ENCODE peak calls at places on chromosome 11, in seven cellular contexts. I is cardiac muscle cell, U is tibial nerve, L is K562, Q is pancreas, J is GM06990, Z is lower leg skin. Y is an unnamed sample.

GRCh38 chr11:73077454-73077853 is 64.7 kb downstream of the FCHSD2 start:
- DNase-seq in I (no peak), U (no peak), L (no peak), Q (no peak), J (no peak), Z (no peak), Y (no peak)

GRCh38 chr11:16403851-16404250 is 47.5 kb upstream of the SOX6 start:
- DNase-seq in I (no peak), U (no peak), L (no peak), Q (no peak), J (no peak), Z (no peak), Y (no peak)

GRCh38 chr11:67025750-67026149 is 2.8 kb downstream of the SYT12 start:
- DNase-seq in I (no peak), U (no peak), L (no peak), Q (no peak), J (no peak), Z (no peak), Y (no peak)

GRCh38 chr11:72080326-72081183 is at the start of the genes LRRC51 and NUMA1:
- DNase-seq in I (peak), U (peak), L (peak), Q (peak), J (peak), Z (peak), Y (peak)

GRCh38 chr11:62676698-62677097 is 2.2 kb downstream of the UBXN1 start:
- DNase-seq in I (no peak), U (no peak), L (no peak), Q (no peak), J (no peak), Z (no peak), Y (no peak)

GRCh38 chr11:46342237-46342636 is 5.0 kb upstream of the DGKZ start:
- DNase-seq in I (no peak), U (no peak), L (no peak), Q (no peak), J (no peak), Z (no peak), Y (no peak)

GRCh38 chr11:32852142-32852541 is 22.4 kb downstream of the PRRG4 start:
- DNase-seq in I (no peak), U (no peak), L (no peak), Q (no peak), J (no peak), Z (no peak), Y (no peak)

GRCh38 chr11:111305403-111305802 is 7.1 kb downstream of the POU2AF3 start:
- DNase-seq in I (no peak), U (no peak), L (no peak), Q (no peak), J (no peak), Z (no peak), Y (no peak)

GRCh38 chr11:64088159-64089026 is 52.7 kb downstream of the FLRT1 start:
- DNase-seq in I (peak), U (no peak), L (peak), Q (no peak), J (no peak), Z (no peak), Y (no peak)

GRCh38 chr11:35267504-35267903 is 128.5 kb downstream of the CD44 start:
- DNase-seq in I (no peak), U (no peak), L (no peak), Q (no peak), J (no peak), Z (no peak), Y (no peak)

GRCh38 chr11:15111215-15111614 is 3.5 kb upstream of the INSC start:
- DNase-seq in I (no peak), U (no peak), L (no peak), Q (no peak), J (no peak), Z (no peak), Y (no peak)

GRCh38 chr11:15115686-15116085 is 963 bp downstream of the INSC start:
- DNase-seq in I (no peak), U (no peak), L (no peak), Q (no peak), J (no peak), Z (no peak), Y (no peak)

GRCh38 chr11:15113381-15113780 is 1.3 kb upstream of the INSC start:
- DNase-seq in I (no peak), U (no peak), L (no peak), Q (no peak), J (peak), Z (no peak), Y (no peak)

GRCh38 chr11:15117751-15118150 is 3.0 kb downstream of the INSC start:
- DNase-seq in I (no peak), U (no peak), L (no peak), Q (no peak), J (no peak), Z (no peak), Y (no peak)

DNA sequence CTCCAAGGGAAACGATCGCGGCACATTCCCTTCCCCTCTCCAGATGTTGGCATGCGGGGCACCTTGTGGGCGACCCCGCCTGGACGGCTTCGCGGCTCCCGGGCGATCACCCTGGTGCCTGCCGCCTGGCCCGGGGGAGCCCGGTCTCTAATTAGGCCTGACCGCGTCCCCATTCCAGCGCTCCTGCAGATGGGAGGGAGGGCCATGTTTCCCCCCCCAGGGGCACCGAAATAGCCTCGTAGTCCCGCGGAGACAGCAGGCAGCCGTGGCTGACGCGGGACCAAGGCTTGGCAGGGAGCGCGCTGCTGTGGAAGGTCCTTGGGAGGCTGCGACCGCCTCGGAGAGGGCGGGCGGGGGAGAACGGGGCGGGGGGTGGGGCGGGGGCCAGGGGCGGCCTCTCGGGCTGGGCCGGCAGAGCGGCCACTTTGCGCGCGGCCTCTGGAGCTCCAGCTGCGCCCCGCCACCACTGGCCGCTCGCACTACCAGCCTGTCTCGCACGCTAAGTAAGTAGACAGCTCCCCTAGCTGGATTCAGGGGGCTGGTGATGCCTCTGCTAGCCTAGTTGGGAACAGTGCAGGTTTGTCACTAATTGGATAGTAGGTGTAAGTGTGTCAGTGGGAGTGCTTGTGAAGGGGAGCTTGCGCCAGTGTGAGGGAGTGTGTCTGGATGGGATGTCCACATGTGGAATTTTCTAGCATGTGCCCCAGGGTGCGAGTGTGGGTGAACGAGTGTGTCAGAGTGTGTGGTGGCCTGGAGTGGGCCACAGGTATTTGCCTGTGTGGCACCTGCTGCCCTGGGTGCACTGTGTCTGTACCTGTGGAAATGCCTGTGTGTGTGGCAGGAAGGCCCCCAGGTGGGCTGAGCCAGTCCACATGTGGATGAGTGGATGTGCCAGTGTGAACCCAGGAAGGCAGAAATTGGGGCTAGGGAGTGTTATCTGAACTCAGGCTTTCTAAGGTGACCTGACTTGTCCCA is at the start of gene INSC:
- DNase-seq in I (peak), U (no peak), L (no peak), Q (peak), J (no peak), Z (no peak), Y (no peak)
- TF ChIP-seq CTCF in I (no peak), U (no peak), L (no peak), Q (no peak), J (no peak), Z (no peak), Y (no peak)

GRCh38 chr11:132300283-132300682 is 929.9 kb downstream of the NTM start:
- DNase-seq in I (peak), U (no peak), L (no peak), Q (no peak), J (no peak), Z (no peak), Y (no peak)
- TF ChIP-seq CTCF in I (peak), U (no peak), L (no peak), Q (no peak), J (peak), Z (no peak), Y (no peak)

GRCh38 chr11:79610678-79611077 is 169.8 kb upstream of the TENM4 start:
- DNase-seq in I (no peak), U (no peak), L (no peak), Q (no peak), J (no peak), Z (no peak), Y (no peak)
- TF ChIP-seq CTCF in I (no peak), U (no peak), L (peak), Q (no peak), J (peak), Z (no peak), Y (no peak)

DNA sequence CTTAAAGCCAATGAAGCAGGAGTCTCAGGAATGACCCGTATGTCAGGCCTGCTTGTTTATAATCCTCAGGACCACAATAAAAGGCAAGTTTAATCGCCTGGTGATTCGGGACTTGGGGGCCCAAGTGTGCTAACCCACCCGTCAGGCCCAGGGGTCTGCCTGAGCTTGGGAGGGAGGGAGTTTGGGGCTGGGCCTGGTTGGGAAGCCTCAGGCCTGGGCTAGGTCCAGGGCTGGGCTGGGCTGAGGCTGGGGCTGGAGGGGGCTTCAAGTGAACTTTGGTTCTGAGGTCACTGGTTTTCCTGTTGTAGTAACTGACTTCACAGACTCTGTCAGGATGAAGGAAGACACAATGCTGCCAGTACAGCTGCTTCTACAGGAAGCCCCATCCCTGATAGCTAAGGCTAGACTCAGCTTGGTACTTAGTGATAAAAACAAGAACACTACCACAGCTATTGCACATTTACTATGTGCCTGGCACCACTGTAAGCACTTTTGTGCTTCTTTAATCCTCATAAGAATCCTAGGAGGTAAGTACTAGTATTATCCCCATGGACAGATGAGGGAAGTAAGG is 179.4 kb upstream of the ZBED5 start:
- DNase-seq in I (no peak), U (no peak), L (no peak), Q (peak), J (no peak), Z (no peak), Y (no peak)
- TF ChIP-seq CTCF in I (no peak), U (no peak), L (no peak), Q (no peak), J (no peak), Z (no peak), Y (no peak)